ENCODE peak calls at places on chromosome 15, in nine cellular contexts. X, S, T, O, F, D, L, B and R are unnamed samples.

GRCh38 chr15:99435138-99435695 is 130.6 kb upstream of the MEF2A start:
- DNase-seq in T (no peak), X (peak), B (peak), S (no peak), F (no peak), D (peak), O (no peak), L (no peak), R (peak)

GRCh38 chr15:68224108-68224507 is 5.4 kb downstream of the CLN6 start:
- DNase-seq in B (no peak), F (no peak), X (no peak), S (no peak), O (no peak), T (no peak), L (no peak), D (no peak), R (no peak)

GRCh38 chr15:41862515-41863116 is 24.0 kb downstream of the PLA2G4B start:
- DNase-seq in T (no peak), S (no peak), D (no peak), X (no peak), B (peak), F (no peak), L (no peak), O (no peak), R (peak)

GRCh38 chr15:68333775-68334470 is 56.4 kb downstream of the FEM1B start:
- DNase-seq in F (no peak), X (no peak), L (no peak), B (no peak), T (no peak), O (no peak), S (no peak), D (peak), R (peak)

GRCh38 chr15:50065264-50065663 is 53.8 kb downstream of the ATP8B4 start:
- DNase-seq in O (no peak), T (no peak), D (no peak), S (peak), X (no peak), L (no peak), B (no peak), F (no peak), R (no peak)

GRCh38 chr15:63778800-63779199 is 54.9 kb downstream of the HERC1 start:
- DNase-seq in S (no peak), O (no peak), L (no peak), B (no peak), D (no peak), X (no peak), F (no peak), T (no peak), R (no peak)

GRCh38 chr15:79071901-79072300 is 18.7 kb downstream of the RASGRF1 start:
- DNase-seq in T (no peak), X (no peak), F (peak), S (no peak), D (no peak), B (no peak), L (no peak), O (no peak), R (no peak)

GRCh38 chr15:54840999-54841398 is 355.7 kb downstream of the RSL24D1 start:
- DNase-seq in L (no peak), F (no peak), D (no peak), T (no peak), X (no peak), S (no peak), B (no peak), O (no peak), R (no peak)

GRCh38 chr15:60373745-60374144 is 24.0 kb downstream of the ANXA2 start:
- DNase-seq in B (no peak), D (no peak), S (no peak), T (no peak), X (no peak), F (no peak), L (no peak), O (no peak), R (no peak)

GRCh38 chr15:48393650-48394049 is 62.4 kb downstream of the DUT start:
- DNase-seq in S (no peak), L (no peak), T (no peak), O (no peak), B (no peak), D (no peak), X (no peak), F (peak), R (no peak)

GRCh38 chr15:94644433-94644832 is 413.1 kb downstream of the MCTP2 start:
- DNase-seq in T (no peak), O (no peak), L (no peak), S (no peak), D (no peak), X (no peak), B (no peak), F (no peak), R (no peak)

GRCh38 chr15:83483612-83484011 is 36.5 kb downstream of the SH3GL3 start:
- DNase-seq in O (no peak), T (no peak), S (no peak), D (no peak), L (no peak), X (no peak), F (no peak), B (no peak), R (no peak)

GRCh38 chr15:36458406-36458805 is 121.0 kb upstream of the CDIN1 start:
- DNase-seq in B (no peak), X (no peak), T (no peak), S (no peak), O (no peak), F (no peak), L (no peak), D (no peak), R (no peak)

GRCh38 chr15:45161666-45162065 is 26.1 kb downstream of the SHF start:
- DNase-seq in O (no peak), F (no peak), X (no peak), L (no peak), S (no peak), B (no peak), T (no peak), D (no peak), R (no peak)

GRCh38 chr15:76198456-76199105 is 112.7 kb downstream of the ETFA start:
- DNase-seq in X (no peak), T (no peak), L (no peak), D (no peak), S (no peak), F (no peak), B (no peak), O (no peak), R (no peak)

GRCh38 chr15:69734699-69735098 is 282.1 kb downstream of the RPLP1 start:
- DNase-seq in O (no peak), B (no peak), X (no peak), F (no peak), T (no peak), D (no peak), S (no peak), L (no peak), R (no peak)

GRCh38 chr15:101042320-101042719 is 123.2 kb downstream of the LRRK1 start:
- DNase-seq in B (no peak), S (no peak), D (peak), O (no peak), F (no peak), T (no peak), L (no peak), X (no peak), R (no peak)

GRCh38 chr15:75349851-75350588 is 3.2 kb downstream of the NEIL1 start:
- DNase-seq in D (no peak), X (no peak), O (peak), F (no peak), B (no peak), L (no peak), S (peak), T (peak), R (no peak)

GRCh38 chr15:90376789-90377188 is 11.3 kb upstream of the IQGAP1 start:
- DNase-seq in L (no peak), T (no peak), O (peak), S (peak), D (no peak), F (no peak), X (no peak), B (no peak), R (no peak)

GRCh38 chr15:78038585-78039247 is 38.8 kb downstream of the TBC1D2B start:
- DNase-seq in L (no peak), X (no peak), B (no peak), D (no peak), T (no peak), O (no peak), F (no peak), S (no peak), R (no peak)

GRCh38 chr15:96692826-96693225 is 362.3 kb downstream of the NR2F2 start:
- DNase-seq in X (no peak), F (no peak), O (no peak), B (no peak), T (no peak), D (no peak), S (no peak), L (no peak), R (no peak)

GRCh38 chr15:45441686-45442085 is 63.3 kb upstream of the GATM start:
- DNase-seq in B (no peak), L (no peak), S (no peak), X (no peak), D (no peak), O (no peak), F (peak), T (no peak), R (peak)

GRCh38 chr15:69414702-69415161 is 583 bp downstream of the KIF23 start:
- DNase-seq in F (peak), L (no peak), B (peak), O (no peak), X (no peak), S (peak), D (no peak), T (peak), R (no peak)

GRCh38 chr15:91142097-91142744 is 42.2 kb downstream of the SV2B start:
- DNase-seq in F (peak), O (no peak), L (no peak), D (no peak), T (no peak), B (peak), X (no peak), S (no peak), R (no peak)

GRCh38 chr15:43244092-43244491 is 22.6 kb downstream of the TGM5 start:
- DNase-seq in D (no peak), X (no peak), T (no peak), S (no peak), L (no peak), O (no peak), B (no peak), F (no peak), R (no peak)

GRCh38 chr15:39517122-39517855 is 63.6 kb upstream of the THBS1 start:
- DNase-seq in T (no peak), L (no peak), S (no peak), X (no peak), B (no peak), D (no peak), F (no peak), O (no peak), R (no peak)

GRCh38 chr15:39312984-39313383 is 267.9 kb upstream of the THBS1 start:
- DNase-seq in O (no peak), S (no peak), F (peak), T (no peak), B (peak), L (no peak), X (no peak), D (no peak), R (no peak)

GRCh38 chr15:26806161-26806560 is 33.3 kb upstream of the GABRB3 start:
- DNase-seq in D (no peak), O (no peak), S (no peak), L (no peak), X (no peak), F (no peak), T (no peak), B (no peak), R (no peak)

GRCh38 chr15:99002226-99002625 is 5.4 kb downstream of the PGPEP1L start:
- DNase-seq in B (no peak), X (no peak), O (no peak), D (no peak), L (no peak), T (no peak), F (no peak), S (no peak), R (no peak)

GRCh38 chr15:77251662-77252061 is 168.2 kb downstream of the PEAK1 start:
- DNase-seq in F (no peak), D (no peak), L (no peak), S (no peak), B (no peak), O (no peak), T (no peak), X (no peak), R (no peak)

GRCh38 chr15:80844011-80844732 is 65.0 kb downstream of the CEMIP start:
- DNase-seq in F (no peak), T (no peak), S (no peak), L (no peak), X (no peak), B (peak), O (no peak), D (no peak), R (no peak)

GRCh38 chr15:99324082-99324620 is 72.9 kb downstream of the LRRC28 start:
- DNase-seq in F (no peak), T (no peak), D (no peak), O (no peak), L (no peak), B (peak), X (no peak), S (peak), R (no peak)

GRCh38 chr15:95609096-95609495 is 721.4 kb upstream of the NR2F2 start:
- DNase-seq in L (no peak), T (no peak), O (no peak), D (no peak), B (no peak), F (no peak), X (no peak), S (no peak), R (no peak)

GRCh38 chr15:48447657-48448056 is 116.4 kb downstream of the DUT start:
- DNase-seq in O (no peak), F (no peak), T (no peak), X (no peak), D (no peak), S (no peak), B (peak), L (no peak), R (no peak)

GRCh38 chr15:61994216-61994615 is 66.0 kb downstream of the VPS13C start:
- DNase-seq in L (no peak), B (peak), X (no peak), D (no peak), F (no peak), T (no peak), O (no peak), S (no peak), R (no peak)

GRCh38 chr15:57947781-57948180 is 117.7 kb downstream of the ALDH1A2 start:
- DNase-seq in T (no peak), X (no peak), F (no peak), L (no peak), O (no peak), S (no peak), B (no peak), D (peak), R (no peak)

GRCh38 chr15:49082960-49083359 is 36.7 kb upstream of the SECISBP2L start:
- DNase-seq in D (no peak), B (no peak), F (no peak), L (no peak), X (no peak), S (no peak), T (no peak), O (no peak), R (no peak)

GRCh38 chr15:40875996-40876740 is 2.1 kb upstream of the RHOV start:
- DNase-seq in O (no peak), D (no peak), X (no peak), T (no peak), S (no peak), F (no peak), B (peak), L (no peak), R (no peak)

GRCh38 chr15:51678081-51678480 is 3.2 kb upstream of the SCG3 start:
- DNase-seq in L (no peak), B (peak), O (no peak), S (no peak), X (no peak), F (no peak), D (no peak), T (no peak), R (no peak)